ENCODE peak calls at places on chromosomes 7 and 10, in five cellular contexts. I, N, T, F and S are unnamed samples.

GRCh38 chr10:13528875-13529713 is at the start of gene BEND7:
- DNase-seq in F (peak), T (peak), I (no peak), N (no peak), S (no peak)

GRCh38 chr7:50837965-50838364 is 55.3 kb upstream of the GRB10 start:
- DNase-seq in T (no peak), I (no peak), F (no peak), N (no peak), S (peak)

GRCh38 chr7:142809671-142810070 is 38.9 kb downstream of the PRSS2 start:
- DNase-seq in N (no peak), F (no peak), I (no peak), T (no peak), S (no peak)

GRCh38 chr10:62183442-62183841 is 85.2 kb downstream of the RTKN2 start:
- DNase-seq in N (no peak), F (peak), I (no peak), T (no peak), S (no peak)

GRCh38 chr7:75888464-75889222 is 9.8 kb downstream of the RHBDD2 start:
- DNase-seq in N (no peak), I (no peak), T (peak), F (no peak), S (no peak)

GRCh38 chr7:3217166-3217565 is 83.9 kb upstream of the SDK1 start:
- DNase-seq in N (no peak), F (no peak), T (peak), I (no peak), S (no peak)

GRCh38 chr10:107767185-107767584 is 602.7 kb upstream of the SORCS1 start:
- DNase-seq in N (no peak), F (no peak), T (no peak), I (no peak), S (no peak)

GRCh38 chr10:34313353-34313752 is 501.7 kb downstream of the PARD3 start:
- DNase-seq in N (no peak), I (no peak), F (no peak), T (no peak), S (no peak)

GRCh38 chr7:134811798-134812197 is 32.4 kb downstream of the CALD1 start:
- DNase-seq in F (no peak), N (no peak), I (no peak), T (no peak), S (no peak)

GRCh38 chr7:108266489-108266888 is 136.3 kb upstream of the LAMB4 start:
- DNase-seq in F (no peak), T (no peak), I (no peak), N (no peak), S (no peak)

GRCh38 chr10:282294-283139 is 147.3 kb downstream of the ZMYND11 start:
- DNase-seq in F (no peak), T (no peak), N (no peak), I (no peak), S (no peak)

GRCh38 chr7:154473360-154473759 is 421.2 kb downstream of the DPP6 start:
- DNase-seq in I (no peak), N (no peak), T (no peak), F (no peak), S (no peak)

GRCh38 chr7:45598697-45599520 is 24.7 kb downstream of the ADCY1 start:
- DNase-seq in N (no peak), I (no peak), F (no peak), T (no peak), S (no peak)

GRCh38 chr7:522071-522937 is 2.7 kb upstream of the PDGFA start:
- DNase-seq in N (no peak), I (no peak), F (peak), T (peak), S (no peak)

GRCh38 chr7:132155715-132156114 is 420.6 kb downstream of the PLXNA4 start:
- DNase-seq in T (no peak), N (no peak), F (no peak), I (no peak), S (no peak)

GRCh38 chr7:132152490-132152889 is 423.8 kb downstream of the PLXNA4 start:
- DNase-seq in T (no peak), N (no peak), I (no peak), F (no peak), S (no peak)

GRCh38 chr7:132154695-132155471 is 421.4 kb downstream of the PLXNA4 start:
- DNase-seq in T (no peak), N (no peak), F (no peak), I (no peak), S (no peak)

GRCh38 chr7:132150711-132151110 is 425.6 kb downstream of the PLXNA4 start:
- DNase-seq in F (no peak), T (no peak), N (no peak), I (no peak), S (no peak)

DNA sequence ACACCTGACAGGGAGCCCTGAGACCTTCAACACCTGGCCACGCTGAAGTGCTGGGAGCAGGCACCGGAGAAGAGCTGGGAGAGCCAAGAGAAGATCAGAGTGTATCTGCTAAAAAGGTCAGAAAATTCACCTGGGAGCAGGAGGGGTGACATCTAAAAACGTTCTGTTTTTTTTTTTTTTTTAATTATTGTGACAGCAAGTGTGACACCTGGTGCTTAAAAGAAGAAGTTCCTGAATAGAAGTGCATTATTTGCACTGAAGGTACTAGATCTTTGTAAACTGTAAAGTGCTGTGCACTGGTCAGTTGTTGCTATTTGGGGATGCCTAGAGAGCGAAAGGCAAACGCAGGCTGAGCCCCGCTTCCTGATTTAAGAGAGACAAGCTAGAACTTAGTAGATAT is 422.0 kb downstream of the PLXNA4 start:
- DNase-seq in F (no peak), I (no peak), N (no peak), T (no peak), S (no peak)
- TF ChIP-seq CTCF in F (no peak), I (no peak), N (no peak), T (no peak), S (no peak)

GRCh38 chr7:86911703-86912102 is 147.8 kb downstream of the ELAPOR2 start:
- DNase-seq in T (no peak), N (no peak), F (no peak), I (no peak), S (no peak)
- TF ChIP-seq CTCF in T (no peak), N (peak), F (no peak), I (no peak), S (no peak)

DNA sequence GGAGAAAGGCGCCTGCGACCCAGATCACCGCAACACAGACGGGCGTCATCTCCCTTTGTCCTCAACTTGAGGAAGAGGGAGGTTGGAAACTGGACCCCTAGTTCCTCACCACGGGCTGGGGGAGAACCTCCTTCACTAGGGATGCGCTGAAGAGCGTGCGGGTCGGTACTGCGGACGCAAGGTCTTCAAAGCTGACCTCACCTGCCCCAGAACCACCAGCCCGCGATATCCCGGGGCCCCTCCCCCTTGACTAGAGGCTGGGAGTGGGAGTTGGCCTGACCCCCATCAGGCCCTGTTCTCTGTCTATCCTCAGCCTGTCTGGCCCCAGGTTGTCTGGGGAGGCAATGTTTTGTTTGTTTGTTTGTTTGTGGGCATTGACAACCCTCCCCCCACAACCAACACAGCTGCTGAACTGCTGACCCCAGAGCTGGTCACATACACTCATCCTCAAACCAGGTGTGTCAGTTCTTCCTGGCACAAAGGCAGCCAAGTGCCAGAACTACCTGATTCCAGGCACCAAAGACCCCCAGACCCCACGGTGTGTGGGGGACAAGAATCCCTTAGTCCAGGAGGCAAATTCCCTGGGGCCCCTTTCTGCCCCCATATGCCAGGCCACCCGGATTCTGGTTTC is 2.9 kb downstream of the NPM3 start:
- DNase-seq in T (no peak), F (no peak), I (no peak), N (no peak), S (no peak)
- TF ChIP-seq CTCF in T (no peak), F (no peak), I (no peak), N (no peak), S (no peak)

DNA sequence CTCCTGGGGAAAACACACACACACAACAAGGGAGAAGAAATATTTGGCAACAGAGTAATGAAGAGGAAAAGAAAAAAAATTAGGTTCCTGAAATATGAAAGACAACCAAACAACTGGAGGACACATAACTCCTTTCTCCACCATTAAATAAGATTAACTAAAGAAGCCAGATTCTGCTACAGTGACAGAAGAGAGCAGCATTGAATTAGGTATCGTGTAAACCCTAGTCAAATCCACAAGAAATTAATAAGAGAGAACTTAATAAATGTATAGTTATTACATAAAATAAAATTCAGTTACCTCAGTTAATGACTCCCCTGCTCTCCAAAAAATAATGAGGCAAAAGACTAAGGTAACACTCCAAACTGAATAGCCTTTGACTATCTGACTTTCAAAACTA is 306.7 kb downstream of the CRPPA start:
- DNase-seq in T (no peak), I (no peak), F (no peak), N (no peak), S (peak)
- TF ChIP-seq CTCF in T (peak), I (no peak), F (no peak), N (peak), S (peak)

DNA sequence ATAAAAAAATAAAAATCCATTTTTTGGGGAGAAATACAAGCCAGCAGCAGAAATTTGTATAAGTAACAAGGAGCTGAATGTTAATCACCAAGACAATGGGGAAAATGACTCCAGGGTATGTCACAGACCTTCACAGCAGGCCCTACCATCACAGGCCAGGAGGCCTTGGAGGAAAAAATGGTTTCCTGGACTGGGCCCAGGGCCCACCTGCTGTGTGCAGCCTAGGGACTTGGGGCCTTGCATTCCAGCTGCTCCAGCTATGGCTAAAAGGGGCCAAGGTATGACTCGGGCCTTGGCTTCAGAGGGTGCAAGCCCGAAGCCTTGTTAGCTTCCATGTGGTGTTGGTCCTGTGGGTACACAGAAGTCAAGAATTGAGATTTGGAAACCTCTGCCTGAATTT is 126.3 kb downstream of the DGKB start:
- DNase-seq in I (no peak), T (no peak), F (no peak), N (no peak), S (no peak)
- TF ChIP-seq CTCF in I (no peak), T (no peak), F (no peak), N (no peak), S (no peak)

GRCh38 chr7:73918926-73919693 is 58.2 kb downstream of the TMEM270 start:
- DNase-seq in T (no peak), N (no peak), F (no peak), I (no peak), S (no peak)
- TF ChIP-seq CTCF in T (no peak), N (no peak), F (no peak), I (no peak), S (no peak)

DNA sequence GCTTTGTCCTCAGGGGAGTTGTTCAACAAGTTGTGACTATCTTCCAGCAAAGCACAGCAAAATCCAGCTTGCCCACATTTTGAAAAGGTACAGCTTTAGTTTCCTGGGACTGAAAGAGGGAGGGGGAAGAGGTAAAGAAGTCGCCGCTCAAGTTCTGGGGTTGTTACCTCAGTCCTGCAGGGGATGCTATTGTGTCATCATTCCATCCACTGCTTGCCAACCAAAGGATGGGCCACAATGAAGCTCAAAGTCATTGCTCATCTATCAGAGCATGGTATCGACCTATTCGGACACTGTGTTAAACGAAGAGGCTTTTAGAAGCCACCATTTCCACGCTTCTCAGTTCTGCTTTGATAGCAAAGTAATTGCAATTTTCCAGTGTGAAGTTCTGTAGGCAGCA is 34.3 kb downstream of the NPY start:
- DNase-seq in N (no peak), F (no peak), T (no peak), I (no peak), S (no peak)
- TF ChIP-seq CTCF in N (no peak), F (peak), T (no peak), I (peak), S (no peak)

GRCh38 chr7:19015066-19015465 is 102.4 kb downstream of the TWIST1 start:
- DNase-seq in F (no peak), N (no peak), I (no peak), T (no peak), S (no peak)

GRCh38 chr7:19020062-19020461 is 97.4 kb downstream of the TWIST1 start:
- DNase-seq in T (no peak), I (no peak), N (no peak), F (no peak), S (no peak)

GRCh38 chr7:19020711-19021110 is 96.7 kb downstream of the TWIST1 start:
- DNase-seq in T (no peak), I (peak), F (no peak), N (no peak), S (no peak)

GRCh38 chr7:19016140-19016539 is 101.3 kb downstream of the TWIST1 start:
- DNase-seq in T (no peak), N (no peak), I (no peak), F (no peak), S (no peak)

DNA sequence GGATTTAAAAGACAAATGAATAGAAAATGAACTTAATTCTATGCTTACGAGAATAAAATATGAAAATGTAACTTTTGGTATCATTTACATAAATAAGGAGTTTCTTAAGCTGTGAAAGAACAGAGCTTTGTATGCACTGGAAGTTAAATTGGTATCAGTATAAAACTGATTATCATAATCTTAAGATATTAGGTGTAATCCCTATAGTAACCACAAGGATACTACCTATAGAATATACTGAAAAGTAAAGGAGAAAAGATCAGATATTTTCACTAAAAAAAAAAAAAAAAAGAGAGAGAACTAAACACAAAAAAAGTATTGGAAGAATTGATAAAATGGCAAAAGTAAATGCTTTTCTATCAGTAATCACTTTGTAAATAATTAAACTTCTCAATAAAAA is 100.1 kb downstream of the TWIST1 start:
- DNase-seq in N (no peak), I (no peak), F (no peak), T (no peak), S (no peak)
- TF ChIP-seq CTCF in N (no peak), I (no peak), F (no peak), T (no peak), S (no peak)